ENCODE peak calls at places on chromosome 14, in seven cellular contexts. T is effector memory CD4-positive, alpha-beta T cell; H is upper lobe of right lung; J is CD4-positive, CD25-positive, alpha-beta regulatory T cell; G is brain microvascular endothelial cell; S is mesendoderm; O is CD8-positive, alpha-beta T cell. P is an unnamed sample.

GRCh38 chr14:93016275-93016845 is 93.4 kb downstream of the CHGA start:
- DNase-seq in O (no peak), S (no peak), G (no peak), J (no peak), H (no peak), T (no peak), P (peak)

GRCh38 chr14:56331815-56332214 is 213.6 kb downstream of the PELI2 start:
- DNase-seq in O (no peak), J (no peak), G (no peak), T (no peak), S (no peak), H (no peak), P (no peak)

GRCh38 chr14:95432152-95433093 is 84.0 kb downstream of the SYNE3 start:
- DNase-seq in G (peak), O (no peak), S (peak), T (no peak), J (no peak), H (no peak), P (peak)

GRCh38 chr14:68468437-68469207 is 324.2 kb downstream of the ZFP36L1 start:
- DNase-seq in H (no peak), O (no peak), J (no peak), S (no peak), G (peak), T (no peak), P (no peak)

GRCh38 chr14:22610931-22611330 is 12.8 kb downstream of the ABHD4 start:
- DNase-seq in O (no peak), S (no peak), J (no peak), G (no peak), T (no peak), H (no peak), P (no peak)

GRCh38 chr14:103199141-103199540 is 75.9 kb downstream of the TNFAIP2 start:
- DNase-seq in G (no peak), S (no peak), O (no peak), T (no peak), H (no peak), J (no peak), P (no peak)

GRCh38 chr14:103128631-103129300 is 5.5 kb downstream of the TNFAIP2 start:
- DNase-seq in S (no peak), G (no peak), T (no peak), O (no peak), J (no peak), H (peak), P (peak)

GRCh38 chr14:39176263-39177167 is 1.5 kb downstream of the PNN start:
- DNase-seq in J (no peak), H (no peak), S (no peak), T (no peak), O (no peak), G (no peak), P (no peak)

GRCh38 chr14:56342419-56342901 is 224.2 kb downstream of the PELI2 start:
- DNase-seq in J (no peak), T (no peak), G (peak), H (no peak), S (no peak), O (no peak), P (no peak)

GRCh38 chr14:101064121-101064661 is 160.7 kb upstream of the RTL1 start:
- DNase-seq in H (peak), O (no peak), G (no peak), S (no peak), T (no peak), J (no peak), P (no peak)

GRCh38 chr14:33646692-33647260 is 304.1 kb downstream of the EGLN3 start:
- DNase-seq in J (no peak), O (no peak), H (no peak), T (no peak), S (peak), G (peak), P (no peak)

GRCh38 chr14:52703225-52703624 is 3.8 kb upstream of the PSMC6 start:
- DNase-seq in H (no peak), T (no peak), J (no peak), S (no peak), O (no peak), G (peak), P (no peak)

GRCh38 chr14:106883218-106883692 is 1356.9 kb downstream of the TMEM121 start:
- DNase-seq in S (peak), O (peak), H (no peak), J (no peak), G (no peak), T (peak), P (no peak)

GRCh38 chr14:102215522-102216250 is 76.0 kb downstream of the WDR20 start:
- DNase-seq in O (no peak), T (no peak), S (peak), J (no peak), H (no peak), G (peak), P (peak)

GRCh38 chr14:44616204-44616603 is 109.1 kb upstream of the FSCB start:
- DNase-seq in S (no peak), O (no peak), H (no peak), J (no peak), G (no peak), T (no peak), P (no peak)

GRCh38 chr14:23078692-23079116 is 16.2 kb downstream of the ACIN1 start:
- DNase-seq in T (no peak), J (no peak), H (no peak), S (peak), O (no peak), G (peak), P (peak)

GRCh38 chr14:68418192-68419118 is 374.4 kb downstream of the ZFP36L1 start:
- DNase-seq in S (no peak), O (no peak), T (no peak), H (no peak), J (no peak), G (no peak), P (peak)

GRCh38 chr14:96383445-96383844 is 8.5 kb upstream of the AK7 start:
- DNase-seq in O (no peak), H (no peak), T (no peak), S (no peak), G (no peak), J (no peak), P (no peak)

GRCh38 chr14:106094654-106095189 is 568.3 kb downstream of the TMEM121 start:
- DNase-seq in S (peak), J (no peak), G (no peak), H (no peak), O (no peak), T (no peak), P (peak)

GRCh38 chr14:88551094-88551870 is 3.5 kb downstream of the PTPN21 start:
- DNase-seq in J (no peak), G (peak), S (peak), T (no peak), O (no peak), H (peak), P (peak)

GRCh38 chr14:85535916-85536834 is 6.2 kb downstream of the FLRT2 start:
- DNase-seq in J (no peak), S (peak), G (no peak), H (no peak), T (no peak), O (no peak), P (peak)

GRCh38 chr14:24013654-24014514 is 25.2 kb downstream of the DHRS4L2 start:
- DNase-seq in T (peak), J (peak), H (no peak), S (peak), G (peak), O (peak), P (peak)

GRCh38 chr14:26401170-26401968 is 196.5 kb downstream of the NOVA1 start:
- DNase-seq in S (peak), J (no peak), G (no peak), H (no peak), O (no peak), T (no peak), P (no peak)

GRCh38 chr14:102043251-102044025 is 43.4 kb downstream of the HSP90AA1 start:
- DNase-seq in T (no peak), G (no peak), J (no peak), H (no peak), O (no peak), S (no peak), P (no peak)

GRCh38 chr14:56036353-56036752 is 81.9 kb upstream of the PELI2 start:
- DNase-seq in S (peak), H (no peak), G (no peak), J (no peak), T (no peak), O (no peak), P (no peak)

GRCh38 chr14:50023671-50024490 is 92.5 kb downstream of the VCPKMT start:
- DNase-seq in G (peak), S (no peak), H (no peak), T (no peak), J (no peak), O (no peak), P (no peak)

GRCh38 chr14:65195042-65195719 is 92.9 kb upstream of the MAX start:
- DNase-seq in S (no peak), T (no peak), J (no peak), H (no peak), O (no peak), G (no peak), P (no peak)

GRCh38 chr14:44995196-44995595 is 33.2 kb downstream of the TOGARAM1 start:
- DNase-seq in O (no peak), J (no peak), G (no peak), T (no peak), S (no peak), H (no peak), P (no peak)

GRCh38 chr14:62301911-62302310 is 539.7 kb downstream of the SNAPC1 start:
- DNase-seq in S (no peak), H (no peak), G (no peak), T (no peak), J (no peak), O (no peak), P (no peak)

GRCh38 chr14:45034730-45035129 is 49.2 kb upstream of the PRPF39 start:
- DNase-seq in S (no peak), H (no peak), O (no peak), T (no peak), G (no peak), J (no peak), P (no peak)

GRCh38 chr14:68060198-68060597 is 240.6 kb downstream of the RAD51B start:
- DNase-seq in T (no peak), O (no peak), H (no peak), S (no peak), G (no peak), J (no peak), P (no peak)

GRCh38 chr14:57502581-57503254 is 9.1 kb upstream of the CCDC198 start:
- DNase-seq in S (no peak), O (no peak), J (no peak), T (no peak), H (no peak), G (no peak), P (peak)

GRCh38 chr14:75972729-75973480 is 8.9 kb downstream of the TGFB3 start:
- DNase-seq in S (peak), T (no peak), G (no peak), H (no peak), J (no peak), O (no peak), P (no peak)

GRCh38 chr14:81472096-81472800 is 61.4 kb downstream of the SEL1L start:
- DNase-seq in O (no peak), G (no peak), S (no peak), T (no peak), H (no peak), J (no peak), P (no peak)

GRCh38 chr14:99840774-99841305 is 47.6 kb downstream of the EML1 start:
- DNase-seq in S (no peak), H (no peak), T (no peak), G (no peak), J (no peak), O (no peak), P (no peak)

GRCh38 chr14:99841436-99842071 is 48.3 kb downstream of the EML1 start:
- DNase-seq in S (no peak), G (no peak), T (no peak), O (no peak), J (no peak), H (no peak), P (peak)

GRCh38 chr14:99840265-99840664 is 47.1 kb downstream of the EML1 start:
- DNase-seq in T (no peak), J (no peak), H (no peak), O (no peak), S (no peak), G (no peak), P (no peak)

GRCh38 chr14:99838555-99839193 is 45.5 kb downstream of the EML1 start:
- DNase-seq in G (peak), T (no peak), O (no peak), J (no peak), H (peak), S (peak), P (no peak)

GRCh38 chr14:99839696-99840095 is 46.5 kb downstream of the EML1 start:
- DNase-seq in O (no peak), J (no peak), T (no peak), G (no peak), S (no peak), H (no peak), P (no peak)
- H3K27ac ChIP-seq in O (no peak), J (no peak), T (no peak), G (no peak), S (no peak), H (no peak), P (no peak)

GRCh38 chr14:91834571-91834970 is 32.8 kb downstream of the TC2N start:
- DNase-seq in T (no peak), G (no peak), J (no peak), O (no peak), S (peak), H (no peak), P (no peak)
- H3K4me3 ChIP-seq in T (no peak), G (no peak), J (peak), O (no peak), S (no peak), H (peak), P (no peak)

GRCh38 chr14:104696671-104697316 is 7.4 kb downstream of the INF2 start:
- DNase-seq in S (no peak), T (no peak), G (no peak), H (no peak), J (no peak), O (no peak), P (peak)
- H3K27ac ChIP-seq in S (no peak), T (peak), G (no peak), H (no peak), J (peak), O (no peak), P (no peak)

GRCh38 chr14:20627337-20628032 is 14.0 kb downstream of the OR6S1 start:
- DNase-seq in J (no peak), G (no peak), O (no peak), H (no peak), T (no peak), S (no peak), P (no peak)

GRCh38 chr14:20624495-20625070 is 16.9 kb downstream of the OR6S1 start:
- DNase-seq in S (peak), G (peak), H (peak), T (peak), J (peak), O (peak), P (peak)

GRCh38 chr14:20628063-20628854 is 13.2 kb downstream of the OR6S1 start:
- DNase-seq in H (no peak), S (peak), O (no peak), T (no peak), G (no peak), J (no peak), P (no peak)

GRCh38 chr14:20623798-20624197 is 17.7 kb downstream of the OR6S1 start:
- DNase-seq in O (no peak), H (peak), S (no peak), J (no peak), T (no peak), G (no peak), P (no peak)

GRCh38 chr14:20626274-20626673 is 15.2 kb downstream of the OR6S1 start:
- DNase-seq in O (no peak), G (no peak), J (no peak), S (no peak), H (no peak), T (no peak), P (no peak)
- H3K4me3 ChIP-seq in O (peak), G (peak), J (no peak), S (peak), H (no peak), T (peak), P (no peak)

DNA sequence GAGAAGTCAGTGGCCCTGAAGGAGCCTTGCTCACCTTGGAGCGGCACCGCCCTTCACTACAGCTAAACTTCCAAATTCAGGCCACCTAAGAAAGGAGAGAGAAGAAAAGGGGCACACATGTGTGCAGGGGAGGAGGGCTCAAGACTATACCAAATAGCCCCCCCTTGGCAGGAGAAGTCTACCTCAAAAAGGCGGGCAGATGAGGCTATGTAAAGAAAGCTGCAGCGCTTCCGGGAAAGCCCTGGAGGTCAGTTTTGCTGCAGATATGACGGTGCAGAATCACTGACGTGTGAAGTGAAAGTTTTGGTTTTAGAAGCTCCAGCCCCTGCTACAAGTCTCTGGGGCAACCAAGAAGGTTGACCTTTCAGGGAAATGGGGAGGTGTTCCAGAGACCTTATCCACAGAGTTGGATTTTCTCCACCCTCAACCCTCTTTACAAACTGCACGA is 48.2 kb upstream of the PNMA1 start:
- DNase-seq in S (no peak), O (no peak), J (no peak), T (no peak), G (no peak), H (no peak), P (peak)
- H3K27ac ChIP-seq in S (no peak), O (peak), J (peak), T (peak), G (no peak), H (peak), P (peak)

GRCh38 chr14:58992935-58993334 is 195.5 kb upstream of the DAAM1 start:
- DNase-seq in O (no peak), H (no peak), J (no peak), G (no peak), T (no peak), S (no peak), P (no peak)

GRCh38 chr14:58994130-58994529 is 194.3 kb upstream of the DAAM1 start:
- DNase-seq in S (no peak), O (no peak), T (no peak), J (no peak), H (no peak), G (no peak), P (no peak)
- H3K4me3 ChIP-seq in S (no peak), O (no peak), T (no peak), J (no peak), H (no peak), G (no peak), P (no peak)

DNA sequence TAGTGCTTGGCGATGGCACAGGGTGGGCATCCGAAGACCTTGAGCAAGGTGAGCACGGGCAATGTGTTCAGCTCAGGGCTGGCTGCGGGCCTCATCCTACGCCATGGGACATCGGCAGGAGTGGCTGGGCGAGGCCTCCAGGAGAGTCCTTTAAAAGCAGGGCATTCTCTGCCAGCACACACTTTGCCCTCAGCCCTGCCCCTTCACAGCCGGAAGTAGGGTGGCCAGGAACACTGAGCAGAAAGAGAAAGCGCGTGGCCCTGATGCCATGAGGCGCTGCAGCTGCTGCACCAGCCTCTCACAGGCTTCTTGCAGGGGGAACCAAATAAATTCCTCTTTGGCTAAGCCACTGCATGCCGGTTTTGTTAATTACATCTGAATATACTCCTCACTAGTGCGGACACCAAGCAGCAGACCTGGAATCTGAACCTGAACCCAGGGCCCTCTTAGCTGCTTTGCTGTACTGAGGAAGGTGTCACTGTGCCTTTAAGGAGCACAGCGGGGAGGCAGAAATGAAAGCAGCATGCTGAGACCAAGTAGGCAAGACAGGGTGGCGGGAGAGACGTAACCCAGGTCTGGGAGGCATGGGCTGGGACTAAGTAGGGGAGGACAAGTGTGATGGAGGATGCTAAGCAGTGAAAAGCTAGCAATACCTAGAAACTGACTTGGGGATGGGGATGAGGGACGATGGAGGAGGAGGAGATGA is 155.2 kb downstream of the TTC7B start:
- DNase-seq in O (no peak), H (peak), S (no peak), J (no peak), G (no peak), T (no peak), P (peak)
- H3K27ac ChIP-seq in O (no peak), H (peak), S (no peak), J (no peak), G (no peak), T (no peak), P (peak)

GRCh38 chr14:99247091-99247729 is 24.8 kb downstream of the BCL11B start:
- DNase-seq in H (no peak), J (no peak), T (no peak), G (no peak), S (no peak), O (no peak), P (peak)

GRCh38 chr14:99244960-99245340 is 27.0 kb downstream of the BCL11B start:
- DNase-seq in H (no peak), S (peak), G (no peak), O (no peak), J (no peak), T (no peak), P (peak)

GRCh38 chr14:99244299-99244959 is 27.6 kb downstream of the BCL11B start:
- DNase-seq in J (no peak), H (no peak), O (no peak), G (no peak), T (no peak), S (no peak), P (peak)

GRCh38 chr14:99246536-99247083 is 25.4 kb downstream of the BCL11B start:
- DNase-seq in T (no peak), S (peak), J (no peak), H (no peak), O (peak), G (no peak), P (no peak)

GRCh38 chr14:99245541-99246511 is 26.2 kb downstream of the BCL11B start:
- DNase-seq in G (no peak), S (peak), H (no peak), O (no peak), T (no peak), J (no peak), P (peak)
- H3K4me3 ChIP-seq in G (no peak), S (peak), H (peak), O (peak), T (peak), J (peak), P (peak)

P was measured in thyroid gland.